ENCODE peak calls at places on chromosome X, in eight cellular contexts. C, G, V, E, M, Y, A and J are unnamed samples.

GRCh38 chrX:69142688-69143239 is 22.5 kb downstream of the PJA1 start:
- DNase-seq in C (no peak), G (no peak), V (no peak), E (no peak), M (no peak), Y (no peak), A (no peak), J (no peak)

GRCh38 chrX:107537815-107538214 is 88.4 kb downstream of the FRMPD3 start:
- DNase-seq in C (peak), G (no peak), V (peak), E (no peak), M (peak), Y (peak), A (no peak), J (no peak)

GRCh38 chrX:38699603-38700110 is 101.6 kb upstream of the MID1IP1 start:
- DNase-seq in C (no peak), G (no peak), V (no peak), E (no peak), M (no peak), Y (no peak), A (no peak), J (no peak)

GRCh38 chrX:40805404-40805803 is 70.1 kb upstream of the MED14 start:
- DNase-seq in C (no peak), G (no peak), V (no peak), E (no peak), M (no peak), Y (no peak), A (no peak), J (no peak)

GRCh38 chrX:150348365-150348764 is 14.8 kb upstream of the MAMLD1 start:
- DNase-seq in C (no peak), G (no peak), V (no peak), E (no peak), M (no peak), Y (peak), A (no peak), J (no peak)

GRCh38 chrX:134885336-134886016 is 105.3 kb upstream of the SMIM10 start:
- DNase-seq in C (no peak), G (no peak), V (no peak), E (no peak), M (no peak), Y (no peak), A (no peak), J (no peak)

GRCh38 chrX:109472939-109473713 is 8.8 kb downstream of the GUCY2F start:
- DNase-seq in C (peak), G (no peak), V (no peak), E (no peak), M (no peak), Y (peak), A (no peak), J (no peak)

GRCh38 chrX:31070057-31070468 is 1.8 kb downstream of the FTHL17 start:
- DNase-seq in C (no peak), G (no peak), V (no peak), E (no peak), M (no peak), Y (peak), A (no peak), J (no peak)

GRCh38 chrX:57155171-57155570 is 18.0 kb upstream of the SPIN2A start:
- DNase-seq in C (no peak), G (no peak), V (no peak), E (no peak), M (no peak), Y (no peak), A (no peak), J (no peak)

GRCh38 chrX:413322-414201 is 26.9 kb upstream of the PPP2R3B start:
- DNase-seq in C (no peak), G (no peak), V (no peak), E (peak), M (no peak), Y (no peak), A (no peak), J (no peak)

GRCh38 chrX:20007962-20008633 is 17.2 kb upstream of the BCLAF3 start:
- DNase-seq in C (no peak), G (no peak), V (no peak), E (no peak), M (no peak), Y (no peak), A (no peak), J (no peak)

GRCh38 chrX:136318895-136319597 is 18.3 kb downstream of the ADGRG4 start:
- DNase-seq in C (no peak), G (no peak), V (no peak), E (no peak), M (no peak), Y (no peak), A (no peak), J (no peak)